ENCODE peak calls at places on chromosomes 3 and 15, in four cellular contexts. One of them, this sample, is unnamed.
A peak's percentile ranks its signal among the peaks of the same experiment; 100 is the strongest.

GRCh38 chr15:78405336-78405924 is 32.6 kb upstream of the IREB2 start:
- DNase-seq in thyroid gland: no peak
- DNase-seq in IMR-90: no peak
- DNase-seq in gastrocnemius medialis: no peak
- DNase-seq in this sample: no peak

GRCh38 chr15:43769584-43770228 is 7.1 kb downstream of the ELL3 start:
- DNase-seq in thyroid gland: peak; percentile 53
- DNase-seq in IMR-90: peak; percentile 64
- DNase-seq in gastrocnemius medialis: no peak
- DNase-seq in this sample: no peak

GRCh38 chr15:45641374-45641778 is 6.5 kb downstream of the SQOR start:
- DNase-seq in thyroid gland: no peak
- DNase-seq in IMR-90: peak; percentile 96
- DNase-seq in gastrocnemius medialis: peak; percentile 81
- DNase-seq in this sample: peak; percentile 64

GRCh38 chr3:195100903-195101591 is 169.9 kb downstream of the XXYLT1 start:
- DNase-seq in thyroid gland: peak; percentile 49
- DNase-seq in IMR-90: peak; percentile 55
- DNase-seq in gastrocnemius medialis: no peak
- DNase-seq in this sample: no peak

GRCh38 chr3:9902372-9903237 is at the start of gene IL17RE:
- DNase-seq in thyroid gland: peak; percentile 77
- DNase-seq in IMR-90: no peak
- DNase-seq in gastrocnemius medialis: no peak
- DNase-seq in this sample: peak; percentile 71

GRCh38 chr3:187150599-187150998 is 11.3 kb upstream of the RPL39L start:
- DNase-seq in thyroid gland: peak; percentile 36
- DNase-seq in IMR-90: no peak
- DNase-seq in gastrocnemius medialis: no peak
- DNase-seq in this sample: no peak

GRCh38 chr3:146163584-146163983 is 2.6 kb upstream of the PLOD2 start:
- DNase-seq in thyroid gland: no peak
- DNase-seq in IMR-90: peak; percentile 94
- DNase-seq in gastrocnemius medialis: no peak
- DNase-seq in this sample: no peak

GRCh38 chr3:118128886-118129285 is 905.8 kb downstream of the IGSF11 start:
- DNase-seq in thyroid gland: no peak
- DNase-seq in IMR-90: peak; percentile 86
- DNase-seq in gastrocnemius medialis: no peak
- DNase-seq in this sample: no peak

GRCh38 chr15:74799255-74799842 is 13.3 kb upstream of the LMAN1L start:
- DNase-seq in thyroid gland: no peak
- DNase-seq in IMR-90: no peak
- DNase-seq in gastrocnemius medialis: no peak
- DNase-seq in this sample: no peak

GRCh38 chr3:157122116-157122515 is 37.8 kb downstream of the CCNL1 start:
- DNase-seq in thyroid gland: no peak
- DNase-seq in IMR-90: peak; percentile 99
- DNase-seq in gastrocnemius medialis: no peak
- DNase-seq in this sample: no peak

GRCh38 chr3:81459733-81460132 is 301.7 kb downstream of the GBE1 start:
- DNase-seq in thyroid gland: no peak
- DNase-seq in IMR-90: no peak
- DNase-seq in gastrocnemius medialis: no peak
- DNase-seq in this sample: no peak

GRCh38 chr3:18153571-18154173 is 271.5 kb downstream of the SATB1 start:
- DNase-seq in thyroid gland: no peak
- DNase-seq in IMR-90: peak; percentile 69
- DNase-seq in gastrocnemius medialis: no peak
- DNase-seq in this sample: no peak

GRCh38 chr3:134028486-134029255 is 1.1 kb downstream of the SLCO2A1 start:
- DNase-seq in thyroid gland: peak; percentile 54
- DNase-seq in IMR-90: no peak
- DNase-seq in gastrocnemius medialis: no peak
- DNase-seq in this sample: no peak

GRCh38 chr15:29070471-29071192 is 184.9 kb downstream of the APBA2 start:
- DNase-seq in thyroid gland: no peak
- DNase-seq in IMR-90: no peak
- DNase-seq in gastrocnemius medialis: no peak
- DNase-seq in this sample: no peak

GRCh38 chr3:22360977-22361376 is 610.0 kb upstream of the ZNF385D start:
- DNase-seq in thyroid gland: no peak
- DNase-seq in IMR-90: no peak
- DNase-seq in gastrocnemius medialis: no peak
- DNase-seq in this sample: no peak

GRCh38 chr15:92880796-92881569 is 19.1 kb upstream of the CHD2 start:
- DNase-seq in thyroid gland: no peak
- DNase-seq in IMR-90: no peak
- DNase-seq in gastrocnemius medialis: no peak
- DNase-seq in this sample: no peak

GRCh38 chr3:132593950-132594328 is 3.1 kb upstream of the ACKR4 start:
- DNase-seq in thyroid gland: no peak
- DNase-seq in IMR-90: peak; percentile 85
- DNase-seq in gastrocnemius medialis: no peak
- DNase-seq in this sample: no peak

GRCh38 chr3:177190701-177191100 is 6.6 kb downstream of the TBL1XR1 start:
- DNase-seq in thyroid gland: no peak
- DNase-seq in IMR-90: no peak
- DNase-seq in gastrocnemius medialis: no peak
- DNase-seq in this sample: no peak

GRCh38 chr3:43296565-43296964 is 10.2 kb downstream of the SNRK start:
- DNase-seq in thyroid gland: no peak
- DNase-seq in IMR-90: peak; percentile 23
- DNase-seq in gastrocnemius medialis: no peak
- DNase-seq in this sample: no peak

GRCh38 chr3:120678331-120678845 is 3.7 kb downstream of the HGD start:
- DNase-seq in thyroid gland: peak; percentile 73
- DNase-seq in IMR-90: peak; percentile 65
- DNase-seq in gastrocnemius medialis: no peak
- DNase-seq in this sample: peak; percentile 83

GRCh38 chr3:58387650-58388546 is 45.7 kb downstream of the PDHB start:
- DNase-seq in thyroid gland: no peak
- DNase-seq in IMR-90: no peak
- DNase-seq in gastrocnemius medialis: no peak
- DNase-seq in this sample: no peak

GRCh38 chr3:190825389-190826016 is 37.0 kb downstream of the GMNC start:
- DNase-seq in thyroid gland: no peak
- DNase-seq in IMR-90: no peak
- DNase-seq in gastrocnemius medialis: no peak
- DNase-seq in this sample: no peak

GRCh38 chr15:32716960-32717289 is 879 bp upstream of the GREM1 start:
- DNase-seq in thyroid gland: no peak
- DNase-seq in IMR-90: no peak
- DNase-seq in gastrocnemius medialis: no peak
- DNase-seq in this sample: no peak

GRCh38 chr3:153599685-153600084 is 437.7 kb downstream of the RAP2B start:
- DNase-seq in thyroid gland: peak; percentile 26
- DNase-seq in IMR-90: peak; percentile 88
- DNase-seq in gastrocnemius medialis: no peak
- DNase-seq in this sample: peak; percentile 60

GRCh38 chr3:144106970-144107369 is 135.3 kb downstream of the DIPK2A start:
- DNase-seq in thyroid gland: no peak
- DNase-seq in IMR-90: no peak
- DNase-seq in gastrocnemius medialis: no peak
- DNase-seq in this sample: no peak

GRCh38 chr15:93029613-93030429 is 59.2 kb downstream of the RGMA start:
- DNase-seq in thyroid gland: no peak
- DNase-seq in IMR-90: peak; percentile 31
- DNase-seq in gastrocnemius medialis: peak; percentile 43
- DNase-seq in this sample: peak; percentile 70

GRCh38 chr3:114714957-114715356 is 421.1 kb downstream of the TIGIT start:
- DNase-seq in thyroid gland: no peak
- DNase-seq in IMR-90: no peak
- DNase-seq in gastrocnemius medialis: no peak
- DNase-seq in this sample: no peak

GRCh38 chr3:118529554-118529953 is 505.1 kb downstream of the IGSF11 start:
- DNase-seq in thyroid gland: no peak
- DNase-seq in IMR-90: no peak
- DNase-seq in gastrocnemius medialis: no peak
- DNase-seq in this sample: no peak

GRCh38 chr15:58146734-58147133 is 8.6 kb downstream of the AQP9 start:
- DNase-seq in thyroid gland: peak; percentile 31
- DNase-seq in IMR-90: no peak
- DNase-seq in gastrocnemius medialis: no peak
- DNase-seq in this sample: no peak

GRCh38 chr3:17799312-17799711 is 56.9 kb upstream of the TBC1D5 start:
- DNase-seq in thyroid gland: no peak
- DNase-seq in IMR-90: no peak
- DNase-seq in gastrocnemius medialis: no peak
- DNase-seq in this sample: no peak

GRCh38 chr3:52507359-52507758 is 12.2 kb downstream of the STAB1 start:
- DNase-seq in thyroid gland: no peak
- DNase-seq in IMR-90: peak; percentile 61
- DNase-seq in gastrocnemius medialis: no peak
- DNase-seq in this sample: no peak

GRCh38 chr3:120652281-120652680 is 29.8 kb downstream of the HGD start:
- DNase-seq in thyroid gland: no peak
- DNase-seq in IMR-90: no peak
- DNase-seq in gastrocnemius medialis: no peak
- DNase-seq in this sample: no peak

GRCh38 chr15:64989331-64990167 is at the start of gene SPG21:
- DNase-seq in thyroid gland: peak; percentile 95
- DNase-seq in IMR-90: peak; percentile 91
- DNase-seq in gastrocnemius medialis: peak; percentile 76
- DNase-seq in this sample: peak; percentile 97
- TF ChIP-seq POLR2A in thyroid gland: peak; percentile 18
- TF ChIP-seq POLR2A in IMR-90: peak; percentile 90
- TF ChIP-seq POLR2A in gastrocnemius medialis: peak; percentile 73
- TF ChIP-seq POLR2A in this sample: peak; percentile 71

DNA sequence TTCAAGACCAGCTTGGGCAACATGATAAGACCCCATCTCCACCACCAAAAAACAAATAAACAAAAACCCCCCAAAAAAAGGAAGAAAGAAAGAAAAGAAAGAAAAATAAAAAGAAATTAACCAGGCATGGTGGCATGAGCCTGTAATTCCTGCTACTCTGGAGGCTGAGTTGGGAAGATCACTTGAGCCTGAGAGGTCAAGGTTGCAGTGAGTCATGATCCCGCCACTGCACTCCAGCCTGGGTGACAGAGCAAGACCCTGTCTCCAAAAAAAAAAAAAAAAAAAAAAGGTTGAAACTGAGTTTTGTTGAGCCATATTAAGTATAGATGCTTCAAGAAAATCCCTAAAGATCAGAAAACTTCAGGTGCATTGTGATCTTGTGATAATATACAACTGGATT is 217.3 kb upstream of the LRRFIP2 start:
- DNase-seq in thyroid gland: peak; percentile 26
- DNase-seq in IMR-90: no peak
- DNase-seq in gastrocnemius medialis: no peak
- DNase-seq in this sample: no peak
- H3K4me1 ChIP-seq in thyroid gland: no peaks in the 10 kb centered on the region
- H3K4me1 ChIP-seq in IMR-90: no peaks in the 10 kb centered on the region
- H3K4me1 ChIP-seq in gastrocnemius medialis: no peaks in the 10 kb centered on the region
- H3K4me1 ChIP-seq in this sample: no peaks in the 10 kb centered on the region

GRCh38 chr15:66935121-66935520 is 130.3 kb upstream of the SMAD3 start:
- DNase-seq in thyroid gland: no peak
- DNase-seq in IMR-90: no peak
- DNase-seq in gastrocnemius medialis: no peak
- DNase-seq in this sample: no peak

GRCh38 chr15:66932634-66933024 is 132.8 kb upstream of the SMAD3 start:
- DNase-seq in thyroid gland: no peak
- DNase-seq in IMR-90: no peak
- DNase-seq in gastrocnemius medialis: no peak
- DNase-seq in this sample: peak; percentile 16

GRCh38 chr15:66935688-66936087 is 129.7 kb upstream of the SMAD3 start:
- DNase-seq in thyroid gland: no peak
- DNase-seq in IMR-90: no peak
- DNase-seq in gastrocnemius medialis: no peak
- DNase-seq in this sample: no peak

GRCh38 chr15:66936115-66936863 is 129.1 kb upstream of the SMAD3 start:
- DNase-seq in thyroid gland: no peak
- DNase-seq in IMR-90: peak; percentile 64
- DNase-seq in gastrocnemius medialis: no peak
- DNase-seq in this sample: no peak

DNA sequence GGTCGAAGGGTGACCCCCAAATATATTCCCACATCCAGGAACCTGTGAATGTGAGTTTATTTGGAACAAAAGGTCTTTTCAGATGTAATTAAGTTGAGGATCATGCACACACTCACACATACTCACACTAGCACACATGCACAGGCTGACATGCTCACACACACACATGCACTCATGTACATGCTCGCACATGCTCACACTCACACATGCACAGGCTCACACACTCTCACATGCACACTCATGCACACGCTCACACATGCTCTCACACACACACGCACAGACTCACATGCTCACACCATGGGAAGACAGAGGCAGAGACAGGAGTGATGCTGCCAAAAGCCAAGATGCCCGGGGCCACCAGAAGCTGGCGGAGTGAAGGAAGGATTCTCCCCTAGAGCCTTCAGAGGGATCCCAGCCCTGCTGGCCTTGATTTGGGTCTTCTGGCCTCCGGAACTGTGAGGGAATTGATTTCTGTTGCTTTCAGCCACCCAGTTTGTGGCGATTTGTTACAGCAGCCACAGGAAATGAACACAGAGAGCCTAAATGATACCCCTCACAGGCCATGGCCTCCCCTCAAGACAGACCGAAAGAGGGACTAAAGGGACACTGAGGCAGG is 131.0 kb upstream of the SMAD3 start:
- DNase-seq in thyroid gland: no peak
- DNase-seq in IMR-90: no peak
- DNase-seq in gastrocnemius medialis: no peak
- DNase-seq in this sample: peak; percentile 22
- H3K27ac ChIP-seq in thyroid gland: no peak overlapping the region
- H3K27ac ChIP-seq in IMR-90: no peak overlapping the region
- H3K27ac ChIP-seq in gastrocnemius medialis: no peak overlapping the region
- H3K27ac ChIP-seq in this sample: no peak overlapping the region

GRCh38 chr3:46971151-46971550 is 5.4 kb downstream of the CCDC12 start:
- DNase-seq in thyroid gland: no peak
- DNase-seq in IMR-90: no peak
- DNase-seq in gastrocnemius medialis: no peak
- DNase-seq in this sample: no peak

GRCh38 chr3:46966811-46967210 is 9.7 kb downstream of the CCDC12 start:
- DNase-seq in thyroid gland: no peak
- DNase-seq in IMR-90: no peak
- DNase-seq in gastrocnemius medialis: no peak
- DNase-seq in this sample: no peak

GRCh38 chr3:46971742-46972141 is 4.8 kb downstream of the CCDC12 start:
- DNase-seq in thyroid gland: no peak
- DNase-seq in IMR-90: no peak
- DNase-seq in gastrocnemius medialis: no peak
- DNase-seq in this sample: no peak

GRCh38 chr3:46970391-46971091 is 6.0 kb downstream of the CCDC12 start:
- DNase-seq in thyroid gland: no peak
- DNase-seq in IMR-90: no peak
- DNase-seq in gastrocnemius medialis: peak; percentile 40
- DNase-seq in this sample: peak; percentile 88

GRCh38 chr3:46968783-46969428 is 7.6 kb downstream of the CCDC12 start:
- DNase-seq in thyroid gland: no peak
- DNase-seq in IMR-90: no peak
- DNase-seq in gastrocnemius medialis: no peak
- DNase-seq in this sample: peak; percentile 65
- TF ChIP-seq POLR2A in thyroid gland: no peak
- TF ChIP-seq POLR2A in IMR-90: no peak
- TF ChIP-seq POLR2A in gastrocnemius medialis: no peak
- TF ChIP-seq POLR2A in this sample: no peak